ENCODE peak calls at places on chromosomes 3 and 15, in four cellular contexts. C is RWPE2, D is HCT116, Q is uterus. J is an unnamed sample. For H3K4me1 and H3K9me3, the result is how much of the 10 kb centered on the place peaks cover.

GRCh38 chr3:132784502-132785025 is 62.4 kb upstream of the NPHP3 start:
- DNase-seq in C (no peak), Q (no peak), D (no peak), J (no peak)

GRCh38 chr3:119469378-119470189 is 821 bp downstream of the POGLUT1 start:
- DNase-seq in D (no peak), Q (peak), C (no peak), J (peak)

GRCh38 chr3:149466192-149466591 is 8.3 kb upstream of the TM4SF4 start:
- DNase-seq in D (no peak), Q (peak), C (no peak), J (no peak)

GRCh38 chr3:73072634-73073033 is 11.2 kb downstream of the EBLN2 start:
- DNase-seq in D (no peak), C (no peak), Q (no peak), J (no peak)

GRCh38 chr3:172070269-172070668 is 30.9 kb downstream of the FNDC3B start:
- DNase-seq in D (no peak), Q (no peak), C (no peak), J (no peak)

GRCh38 chr15:100775581-100776185 is 103.9 kb upstream of the ALDH1A3 start:
- DNase-seq in D (no peak), Q (no peak), C (peak), J (no peak)

GRCh38 chr3:54931182-54931581 is 3.3 kb upstream of the LRTM1 start:
- DNase-seq in C (no peak), D (no peak), Q (no peak), J (no peak)

GRCh38 chr3:134937256-134938023 is 142.4 kb downstream of the EPHB1 start:
- DNase-seq in Q (no peak), C (no peak), D (no peak), J (peak)

GRCh38 chr15:42914728-42915497 is 5.7 kb downstream of the TTBK2 start:
- DNase-seq in D (no peak), C (no peak), Q (no peak), J (no peak)

GRCh38 chr3:58526124-58526957 is 10.6 kb downstream of the ACOX2 start:
- DNase-seq in C (no peak), Q (no peak), D (peak), J (no peak)

GRCh38 chr15:68792901-68793766 is 27.6 kb downstream of the ANP32A start:
- DNase-seq in Q (no peak), D (no peak), C (no peak), J (no peak)

GRCh38 chr15:96334705-96335428 is 4.4 kb downstream of the NR2F2 start:
- DNase-seq in D (no peak), Q (no peak), C (no peak), J (no peak)

GRCh38 chr15:82647045-82647834 is at the start of gene CPEB1:
- DNase-seq in D (no peak), Q (peak), C (no peak), J (peak)

GRCh38 chr15:31440754-31441298 is 114.2 kb downstream of the KLF13 start:
- DNase-seq in C (no peak), Q (peak), D (no peak), J (no peak)

GRCh38 chr15:45112143-45112591 is 1.8 kb downstream of the DUOX2 start:
- DNase-seq in C (no peak), Q (no peak), D (no peak), J (no peak)

GRCh38 chr3:53123953-53124352 is 6.3 kb downstream of the RFT1 start:
- DNase-seq in C (no peak), Q (no peak), D (no peak), J (no peak)

GRCh38 chr3:151356791-151357460 is 27.6 kb upstream of the P2RY13 start:
- DNase-seq in C (no peak), Q (no peak), D (no peak), J (no peak)

GRCh38 chr15:70491183-70491621 is 272.2 kb downstream of the UACA start:
- DNase-seq in D (no peak), Q (no peak), C (no peak), J (no peak)
- H3K4me1 ChIP-seq in D (under half), Q (under half), C (under half), J (under half)

DNA sequence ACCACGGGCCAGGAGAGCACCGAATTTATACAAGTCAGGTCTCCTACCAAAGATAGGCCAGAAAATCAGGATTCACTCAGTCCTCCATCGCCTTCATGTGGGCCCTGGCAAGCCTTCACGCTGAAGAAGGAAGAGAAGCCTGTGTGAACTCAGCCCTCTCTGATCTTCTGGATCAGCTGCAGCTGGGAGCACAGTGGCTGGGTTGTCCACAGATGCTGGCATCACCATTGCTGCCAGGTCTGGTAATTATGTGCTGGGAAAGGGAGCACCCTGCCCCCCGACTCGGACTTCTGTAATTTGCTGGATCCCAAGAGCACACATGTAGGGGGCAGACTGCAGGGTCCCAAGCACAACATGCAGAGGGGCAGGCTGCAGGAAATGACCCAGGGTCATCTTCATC is 12.4 kb upstream of the PDE8A start:
- DNase-seq in Q (no peak), C (no peak), D (no peak), J (no peak)
- H3K4me3 ChIP-seq in Q (no peak), C (no peak), D (no peak), J (no peak)

DNA sequence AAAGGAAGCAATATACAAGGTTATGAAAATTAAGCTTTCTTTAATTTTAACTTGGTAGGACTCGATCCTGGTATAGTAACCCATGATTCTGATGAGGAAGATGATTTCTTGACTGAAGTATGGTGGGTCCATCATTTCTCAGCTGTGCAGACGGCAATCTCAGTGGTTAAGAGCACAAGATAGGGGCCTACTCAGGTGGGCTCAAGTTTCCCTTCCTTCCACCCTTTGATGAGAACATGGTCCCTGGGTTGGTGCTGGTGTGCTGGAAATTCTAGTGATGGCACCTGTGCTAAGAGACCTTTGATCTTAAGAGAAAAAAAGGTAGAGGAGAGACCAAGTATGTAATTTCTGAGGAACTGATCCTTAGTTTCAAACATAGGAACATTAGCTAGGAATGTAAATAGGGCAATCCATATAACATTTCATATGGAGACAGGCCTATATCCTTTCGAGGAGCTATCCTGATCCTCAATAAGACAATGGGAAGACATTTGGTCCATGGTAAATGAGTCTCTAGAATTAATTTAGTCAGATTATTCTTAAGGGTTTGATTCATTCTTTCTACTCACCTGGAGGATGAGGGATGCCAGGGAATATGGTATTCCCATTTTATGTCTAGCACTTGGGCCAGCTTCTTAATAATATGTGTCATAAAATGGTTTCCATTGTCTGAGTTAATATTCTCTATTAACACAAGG is 104.5 kb upstream of the NECTIN3 start:
- DNase-seq in D (no peak), C (no peak), Q (no peak), J (no peak)
- H3K9me3 ChIP-seq in D (under half), C (under half), Q (under half), J (under half)

GRCh38 chr3:108071394-108071793 is 19.4 kb downstream of the CD47 start:
- DNase-seq in D (no peak), Q (no peak), C (no peak), J (no peak)
- H3K4me1 ChIP-seq in D (under half), Q (under half), C (under half), J (under half)

GRCh38 chr3:130896101-130896500 is 2.2 kb downstream of the ATP2C1 start:
- DNase-seq in Q (no peak), D (no peak), C (no peak), J (no peak)

GRCh38 chr3:130897316-130897715 is 3.4 kb downstream of the ATP2C1 start:
- DNase-seq in C (no peak), D (no peak), Q (no peak), J (no peak)

GRCh38 chr3:130894130-130894872 is 417 bp downstream of the ATP2C1 start:
- DNase-seq in C (no peak), Q (peak), D (no peak), J (peak)

GRCh38 chr3:130894873-130895330 is 1.0 kb downstream of the ATP2C1 start:
- DNase-seq in Q (no peak), C (no peak), D (no peak), J (no peak)

DNA sequence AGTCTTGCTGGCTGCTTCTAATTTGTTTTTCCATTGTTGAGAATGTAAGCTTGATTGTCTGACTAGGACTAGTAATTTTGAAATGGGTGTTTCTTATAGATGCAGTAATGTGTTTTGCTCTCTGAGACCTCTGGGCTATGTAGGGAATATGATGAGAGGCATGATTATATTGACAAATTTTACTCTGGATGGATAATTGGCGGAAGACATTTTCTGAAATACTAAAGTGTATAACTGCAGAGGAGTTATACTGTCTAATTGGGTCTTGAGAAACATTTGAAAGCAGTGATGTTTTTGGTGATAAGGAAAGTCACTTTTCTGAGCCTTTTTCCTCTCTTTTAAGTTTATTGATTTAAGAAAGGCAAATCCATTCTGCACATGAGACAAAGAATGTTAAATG is 1.8 kb downstream of the ATP2C1 start:
- DNase-seq in C (no peak), D (no peak), Q (no peak), J (no peak)
- H3K4me3 ChIP-seq in C (no peak), D (no peak), Q (no peak), J (peak)

DNA sequence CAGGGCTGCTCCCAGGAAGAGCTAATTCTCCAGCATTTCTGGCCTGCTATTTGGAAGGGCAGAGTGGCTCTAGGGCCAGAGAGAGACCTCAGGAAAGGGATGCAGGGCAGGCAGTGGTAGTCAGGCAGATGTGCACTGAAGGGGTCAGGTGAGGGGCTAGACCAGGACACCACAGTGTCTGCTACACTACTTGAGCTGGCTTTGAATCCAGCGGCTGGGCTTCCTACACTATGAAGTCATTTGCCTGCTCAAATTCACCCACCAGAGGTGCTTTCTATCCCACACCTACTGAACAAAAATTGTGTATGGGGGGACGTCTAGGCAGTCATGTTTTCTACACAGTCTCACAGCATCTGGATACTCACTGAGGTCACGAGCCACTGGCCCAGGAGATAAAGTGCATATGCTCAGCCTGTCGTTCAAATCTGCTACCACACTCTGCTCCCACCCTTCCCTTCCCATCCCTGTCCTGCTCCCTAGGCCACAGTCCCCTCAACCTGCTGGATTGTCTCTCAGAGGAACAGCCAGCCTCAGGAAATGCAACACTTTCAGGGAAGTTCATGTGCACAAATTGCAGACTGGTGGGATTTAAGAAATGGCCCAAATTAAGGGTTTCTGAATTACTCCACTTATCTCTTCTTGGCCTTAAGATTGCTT is 49.9 kb upstream of the SLC6A11 start:
- DNase-seq in C (peak), D (no peak), Q (no peak), J (no peak)
- H3K9me3 ChIP-seq in C (under half), D (under half), Q (under half), J (under half)

J was measured in HAP-1.